ENCODE peak calls at places on chromosomes 1 and 21, in ten cellular contexts. D is stomach; G is A549; B is adrenal gland; M is fibroblast of lung; R is uterus; O is CD8-positive, alpha-beta T cell; W is colonic mucosa; C is GM12865; H is fibroblast of mammary gland. I is an unnamed sample.

GRCh38 chr1:152622803-152623202 is at the start of gene LCE3A:
- DNase-seq in B (no peak), D (no peak), O (no peak), W (no peak), M (no peak), R (no peak), C (peak), G (no peak), H (no peak), I (no peak)

GRCh38 chr1:20634594-20635084 is 1.4 kb downstream of the PINK1 start:
- DNase-seq in O (no peak), B (peak), G (no peak), R (no peak), W (peak), D (peak), M (peak), C (no peak), H (peak), I (no peak)

GRCh38 chr1:218460367-218460766 is 115.2 kb downstream of the TGFB2 start:
- DNase-seq in M (peak), O (no peak), H (peak), C (no peak), B (no peak), G (peak), D (no peak), W (no peak), R (peak), I (no peak)

GRCh38 chr21:43940672-43941071 is 71.4 kb upstream of the TRAPPC10 start:
- DNase-seq in R (no peak), W (peak), G (no peak), B (no peak), H (no peak), D (no peak), M (no peak), O (no peak), C (no peak), I (no peak)

GRCh38 chr1:51313961-51314777 is 16.2 kb downstream of the TTC39A start:
- DNase-seq in B (peak), H (peak), W (peak), R (no peak), M (peak), O (no peak), C (no peak), D (no peak), G (peak), I (peak)

GRCh38 chr1:219990782-219991510 is 55.4 kb downstream of the EPRS1 start:
- DNase-seq in O (no peak), G (peak), B (no peak), W (no peak), D (no peak), C (peak), H (peak), M (peak), R (no peak), I (no peak)

GRCh38 chr1:225482489-225482950 is 54.7 kb upstream of the LBR start:
- DNase-seq in M (peak), B (no peak), W (no peak), O (no peak), G (no peak), C (no peak), R (no peak), H (peak), D (no peak), I (no peak)

GRCh38 chr1:228148971-228149340 is 774 bp upstream of the GJC2 start:
- DNase-seq in G (no peak), D (no peak), B (no peak), R (no peak), C (no peak), W (no peak), M (no peak), H (no peak), O (no peak), I (no peak)

GRCh38 chr1:22778408-22778807 is 67.8 kb downstream of the EPHB2 start:
- DNase-seq in C (no peak), O (no peak), D (no peak), R (no peak), B (no peak), M (no peak), W (no peak), G (no peak), H (no peak), I (no peak)

DNA sequence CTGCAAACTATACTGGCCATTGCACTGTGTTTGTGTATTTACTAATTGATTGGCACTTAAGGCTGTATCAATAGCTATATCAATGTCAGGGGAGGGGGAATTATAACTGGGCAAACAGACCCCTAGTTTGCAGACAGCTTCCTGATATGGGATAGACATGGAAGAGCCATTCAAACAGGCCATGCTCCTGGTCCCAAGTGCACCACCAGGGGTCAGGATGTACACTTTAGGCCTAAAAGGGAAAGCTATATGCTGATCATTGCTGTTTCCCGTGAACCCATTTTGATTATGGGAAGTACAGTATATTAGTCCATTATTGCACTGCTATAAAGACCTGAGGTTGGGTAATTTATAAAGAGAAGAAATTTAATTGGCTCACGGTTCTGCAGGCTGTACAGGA is 125.0 kb upstream of the BACE2 start:
- DNase-seq in R (no peak), B (no peak), C (no peak), H (no peak), G (no peak), M (no peak), D (no peak), W (no peak), O (no peak), I (no peak)
- TF ChIP-seq CTCF in R (no peak), B (no peak), C (peak), H (no peak), G (no peak), M (no peak), D (no peak), W (no peak), O (no peak), I (peak)

DNA sequence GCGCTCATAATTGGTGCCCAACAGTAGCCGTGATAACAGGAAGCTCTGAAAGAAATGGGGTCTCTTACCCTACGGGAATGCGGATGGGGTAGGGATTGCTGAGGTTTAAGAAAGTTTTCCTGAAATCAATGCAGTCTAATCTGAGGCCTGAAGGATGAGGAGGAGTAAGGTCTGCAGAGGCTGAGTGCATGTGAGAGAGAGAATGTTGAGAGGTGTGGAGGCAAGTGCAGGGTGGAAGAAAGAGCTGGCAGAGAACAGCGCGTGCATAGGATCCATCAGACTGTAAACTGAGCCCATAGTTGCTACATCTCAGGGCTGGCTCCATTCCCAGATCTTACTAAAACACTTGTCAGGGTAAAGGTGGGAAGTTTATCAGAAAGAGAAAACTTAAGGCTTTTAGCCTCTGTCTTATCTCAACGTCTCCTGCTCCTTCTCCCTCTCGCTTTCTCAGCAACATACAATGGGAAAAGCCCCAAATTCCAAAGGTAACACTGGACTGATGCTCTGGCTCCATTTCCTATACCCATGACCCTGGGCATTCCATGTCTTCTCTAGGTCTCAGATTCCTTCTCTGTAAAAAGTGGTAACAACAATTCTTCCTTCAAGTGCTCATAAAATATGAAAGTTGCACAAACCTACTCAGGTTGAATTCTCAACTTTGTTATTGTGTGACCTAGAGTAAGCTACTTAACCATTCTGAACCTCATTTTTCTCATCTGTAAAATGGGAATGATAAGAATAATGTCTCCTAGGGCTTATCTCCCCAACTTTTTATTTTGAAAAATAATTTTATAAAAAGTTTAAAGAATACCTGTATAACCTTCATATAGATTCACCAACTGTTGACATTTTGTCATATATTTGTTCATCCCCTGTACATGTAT is 75.2 kb downstream of the SH3GLB1 start:
- DNase-seq in R (no peak), O (no peak), D (peak), C (no peak), M (peak), H (peak), B (no peak), W (peak), G (no peak), I (no peak)
- H3K4me3 ChIP-seq in R (no peak), O (no peak), D (no peak), C (no peak), M (no peak), H (no peak), B (no peak), W (no peak), G (no peak), I (no peak)

GRCh38 chr1:24421502-24421901 is 5.9 kb downstream of the NIPAL3 start:
- DNase-seq in C (no peak), H (no peak), G (no peak), W (no peak), R (no peak), M (no peak), O (no peak), D (no peak), B (no peak), I (no peak)
- TF ChIP-seq CTCF in C (no peak), H (peak), G (no peak), W (no peak), R (no peak), M (no peak), O (no peak), D (no peak), B (no peak), I (no peak)

DNA sequence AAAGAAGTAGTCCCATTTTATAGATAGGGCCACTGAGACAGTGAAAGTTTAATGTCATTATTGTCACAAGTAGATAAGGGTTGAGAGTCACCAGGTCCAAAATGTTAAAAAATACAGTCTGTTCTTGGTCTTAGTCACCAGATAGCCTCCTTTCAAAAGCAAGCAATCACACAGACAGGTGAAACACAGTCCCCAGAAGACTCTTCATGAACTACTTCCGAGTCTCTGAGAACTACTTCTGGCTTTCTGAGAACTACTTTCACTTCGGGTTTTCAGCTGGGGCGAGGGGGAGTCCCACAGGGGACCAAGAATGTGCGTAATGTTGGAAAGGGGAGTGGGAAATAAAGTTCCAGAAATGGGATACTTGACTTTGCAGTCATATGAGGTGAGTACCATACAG is 143.2 kb downstream of the HHIPL2 start:
- DNase-seq in W (no peak), B (no peak), O (no peak), H (no peak), R (no peak), M (no peak), D (no peak), G (no peak), C (peak), I (no peak)
- H3K4me3 ChIP-seq in W (no peak), B (no peak), O (no peak), H (no peak), R (no peak), M (no peak), D (no peak), G (peak), C (peak), I (peak)

GRCh38 chr1:156104861-156105546 is 9.5 kb upstream of the LMNA start:
- DNase-seq in W (peak), O (no peak), C (no peak), R (peak), D (no peak), B (no peak), M (no peak), G (no peak), H (peak), I (no peak)
- TF ChIP-seq CTCF in W (no peak), O (no peak), C (no peak), R (no peak), D (no peak), B (no peak), M (no peak), G (no peak), H (no peak), I (no peak)

DNA sequence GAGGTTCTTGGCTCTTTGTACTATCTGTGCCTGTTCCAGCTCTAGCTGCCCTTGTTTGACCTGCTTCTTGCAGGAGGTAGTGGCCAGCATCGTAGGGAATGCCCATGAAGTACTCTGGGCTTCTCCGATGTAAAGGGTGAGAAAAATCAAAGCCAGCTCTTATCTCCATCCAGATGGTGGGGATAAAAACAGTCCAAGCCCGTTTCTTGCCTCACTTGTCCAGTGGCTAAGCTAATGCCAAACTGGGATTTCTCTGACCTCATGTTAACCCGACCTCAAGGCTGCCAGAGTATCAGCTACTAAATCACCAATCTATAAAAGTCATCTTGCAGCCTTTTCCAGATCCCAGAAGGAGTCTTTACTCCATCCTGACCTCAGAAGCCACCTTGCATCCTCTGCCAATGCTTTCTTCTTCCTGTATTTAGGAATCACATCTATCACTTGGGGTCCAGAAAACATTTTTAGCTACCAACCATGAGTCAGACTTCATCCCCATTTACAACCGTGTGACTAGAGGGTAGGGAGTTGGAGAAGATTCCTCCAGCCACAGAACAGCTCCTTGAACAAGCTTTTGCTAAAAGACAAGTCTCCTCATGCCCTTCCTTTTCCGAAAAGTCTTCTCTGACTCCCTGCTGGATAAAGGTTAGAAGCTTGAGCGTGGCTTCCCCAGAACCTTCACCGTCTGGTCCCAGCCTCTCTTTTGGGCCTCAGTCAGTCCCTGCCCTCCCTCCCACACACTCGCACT is 35.9 kb downstream of the KCNC4 start:
- DNase-seq in R (no peak), W (no peak), G (no peak), C (no peak), H (no peak), B (no peak), D (no peak), M (no peak), O (no peak), I (peak)
- H3K4me3 ChIP-seq in R (no peak), W (no peak), G (no peak), C (no peak), H (no peak), B (no peak), D (no peak), M (no peak), O (no peak), I (no peak)

DNA sequence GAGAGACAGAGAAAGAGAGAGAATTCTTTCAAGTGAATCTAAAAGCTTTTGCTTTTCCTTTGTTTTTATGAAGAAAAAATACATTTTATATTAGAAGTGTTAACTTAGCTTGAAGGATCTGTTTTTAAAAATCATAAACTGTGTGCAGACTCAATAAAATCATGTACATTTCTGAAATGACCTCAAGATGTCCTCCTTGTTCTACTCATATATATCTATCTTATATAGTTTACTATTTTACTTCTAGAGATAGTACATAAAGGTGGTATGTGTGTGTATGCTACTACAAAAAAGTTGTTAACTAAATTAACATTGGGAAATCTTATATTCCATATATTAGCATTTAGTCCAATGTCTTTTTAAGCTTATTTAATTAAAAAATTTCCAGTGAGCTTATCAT is 117.6 kb downstream of the PTPRC start:
- DNase-seq in C (no peak), B (no peak), R (no peak), W (no peak), G (no peak), M (no peak), O (no peak), H (peak), D (no peak), I (no peak)
- TF ChIP-seq CTCF in C (no peak), B (peak), R (no peak), W (peak), G (peak), M (peak), O (no peak), H (peak), D (no peak), I (peak)

GRCh38 chr1:165598676-165599059 is 32.4 kb upstream of the MGST3 start:
- DNase-seq in W (no peak), D (no peak), B (no peak), R (no peak), C (no peak), H (no peak), G (no peak), M (peak), O (no peak), I (no peak)

GRCh38 chr1:165603810-165604209 is 27.2 kb upstream of the MGST3 start:
- DNase-seq in R (no peak), G (no peak), W (no peak), D (no peak), O (no peak), M (no peak), C (no peak), H (no peak), B (no peak), I (no peak)

GRCh38 chr1:165597883-165598675 is 33.0 kb upstream of the MGST3 start:
- DNase-seq in G (peak), D (peak), M (peak), H (peak), R (peak), B (peak), W (peak), O (peak), C (peak), I (peak)

GRCh38 chr1:165605246-165605645 is 25.8 kb upstream of the MGST3 start:
- DNase-seq in M (no peak), C (no peak), B (no peak), R (no peak), D (no peak), H (no peak), G (no peak), O (no peak), W (no peak), I (no peak)

DNA sequence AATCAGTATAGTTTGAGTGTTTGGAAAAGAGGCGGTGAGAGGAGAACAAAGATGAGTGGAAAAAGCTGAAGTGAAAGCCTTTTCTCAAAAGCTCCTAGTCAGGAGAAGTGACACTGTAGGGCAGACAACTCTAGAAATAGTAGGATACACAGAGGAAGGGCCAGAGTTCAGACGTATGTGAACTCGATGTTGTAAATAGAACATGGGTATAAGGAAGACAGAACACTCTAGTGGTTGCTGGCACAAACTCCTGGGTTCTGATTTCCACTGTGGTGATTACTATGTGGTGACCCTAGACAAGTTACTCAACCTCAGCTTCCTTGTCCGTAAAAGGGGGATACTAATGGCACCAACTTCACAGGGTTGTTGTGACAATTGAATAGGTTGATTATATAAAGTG is 30.2 kb upstream of the MGST3 start:
- DNase-seq in H (no peak), B (no peak), G (no peak), O (no peak), D (no peak), C (no peak), M (no peak), W (no peak), R (no peak), I (no peak)
- H3K4me3 ChIP-seq in H (no peak), B (no peak), G (no peak), O (no peak), D (no peak), C (no peak), M (no peak), W (no peak), R (no peak), I (no peak)

GRCh38 chr1:150293433-150294253 is at the start of gene MRPS21:
- DNase-seq in C (peak), G (peak), D (peak), H (peak), O (peak), B (peak), R (peak), M (peak), W (peak), I (peak)
- TF ChIP-seq CTCF in C (no peak), G (no peak), D (no peak), H (no peak), O (no peak), B (no peak), R (no peak), M (no peak), W (no peak), I (no peak)